ENCODE peak calls at places on chromosomes 16 and 17, in nine cellular contexts. One of them, this sample, is unnamed. For H3K27me3 and H3K4me1, the result is how much of the 10 kb centered on the place peaks cover.

GRCh38 chr16:8953064-8953463 is 10.6 kb downstream of the USP7 start:
- DNase-seq in uterus: no peak
- DNase-seq in hepatocyte: no peak
- DNase-seq in Karpas-422: no peak
- DNase-seq in aorta: no peak
- DNase-seq in CD8-positive, alpha-beta memory T cell: no peak
- DNase-seq in mesendoderm: no peak
- DNase-seq in cardiac muscle cell: no peak
- DNase-seq in endothelial cell of umbilical vein: no peak
- DNase-seq in this sample: no peak

GRCh38 chr16:23874613-23875294 is 39.0 kb downstream of the PRKCB start:
- DNase-seq in Karpas-422: no peak
- DNase-seq in mesendoderm: no peak
- DNase-seq in CD8-positive, alpha-beta memory T cell: no peak
- DNase-seq in uterus: no peak
- DNase-seq in aorta: no peak
- DNase-seq in hepatocyte: no peak
- DNase-seq in cardiac muscle cell: peak
- DNase-seq in endothelial cell of umbilical vein: no peak
- DNase-seq in this sample: no peak

GRCh38 chr16:87246269-87247065 is 70.7 kb downstream of the C16orf95 start:
- DNase-seq in aorta: no peak
- DNase-seq in cardiac muscle cell: no peak
- DNase-seq in Karpas-422: no peak
- DNase-seq in hepatocyte: no peak
- DNase-seq in endothelial cell of umbilical vein: no peak
- DNase-seq in CD8-positive, alpha-beta memory T cell: no peak
- DNase-seq in mesendoderm: no peak
- DNase-seq in uterus: no peak
- DNase-seq in this sample: no peak

GRCh38 chr16:4529085-4530060 is 9.2 kb downstream of the CDIP1 start:
- DNase-seq in cardiac muscle cell: peak
- DNase-seq in hepatocyte: peak
- DNase-seq in CD8-positive, alpha-beta memory T cell: no peak
- DNase-seq in uterus: no peak
- DNase-seq in endothelial cell of umbilical vein: peak
- DNase-seq in aorta: no peak
- DNase-seq in mesendoderm: peak
- DNase-seq in Karpas-422: no peak
- DNase-seq in this sample: peak

GRCh38 chr16:69411064-69411985 is 13.1 kb upstream of the CYB5B start:
- DNase-seq in aorta: no peak
- DNase-seq in cardiac muscle cell: no peak
- DNase-seq in Karpas-422: no peak
- DNase-seq in endothelial cell of umbilical vein: no peak
- DNase-seq in mesendoderm: no peak
- DNase-seq in hepatocyte: no peak
- DNase-seq in uterus: no peak
- DNase-seq in CD8-positive, alpha-beta memory T cell: no peak
- DNase-seq in this sample: no peak

GRCh38 chr17:35460354-35460851 is 11.8 kb upstream of the SLFN13 start:
- DNase-seq in CD8-positive, alpha-beta memory T cell: peak
- DNase-seq in uterus: peak
- DNase-seq in mesendoderm: peak
- DNase-seq in endothelial cell of umbilical vein: no peak
- DNase-seq in hepatocyte: peak
- DNase-seq in cardiac muscle cell: no peak
- DNase-seq in aorta: peak
- DNase-seq in Karpas-422: peak
- DNase-seq in this sample: peak

GRCh38 chr17:79811036-79811887 is 14.4 kb upstream of the CBX8 start:
- DNase-seq in aorta: no peak
- DNase-seq in hepatocyte: peak
- DNase-seq in cardiac muscle cell: no peak
- DNase-seq in CD8-positive, alpha-beta memory T cell: no peak
- DNase-seq in endothelial cell of umbilical vein: peak
- DNase-seq in Karpas-422: peak
- DNase-seq in uterus: no peak
- DNase-seq in mesendoderm: no peak
- DNase-seq in this sample: peak

GRCh38 chr17:81251091-81251942 is 12.2 kb downstream of the NDUFAF8 start:
- DNase-seq in endothelial cell of umbilical vein: no peak
- DNase-seq in CD8-positive, alpha-beta memory T cell: no peak
- DNase-seq in hepatocyte: no peak
- DNase-seq in Karpas-422: peak
- DNase-seq in aorta: no peak
- DNase-seq in cardiac muscle cell: no peak
- DNase-seq in uterus: no peak
- DNase-seq in mesendoderm: no peak
- DNase-seq in this sample: no peak

GRCh38 chr16:26614102-26614864 is 452.4 kb upstream of the C16orf82 start:
- DNase-seq in hepatocyte: no peak
- DNase-seq in mesendoderm: peak
- DNase-seq in endothelial cell of umbilical vein: no peak
- DNase-seq in aorta: no peak
- DNase-seq in CD8-positive, alpha-beta memory T cell: no peak
- DNase-seq in uterus: no peak
- DNase-seq in Karpas-422: no peak
- DNase-seq in cardiac muscle cell: no peak
- DNase-seq in this sample: no peak

GRCh38 chr17:45857977-45858708 is 13.5 kb downstream of the SPPL2C start:
- DNase-seq in Karpas-422: no peak
- DNase-seq in uterus: no peak
- DNase-seq in cardiac muscle cell: peak
- DNase-seq in aorta: no peak
- DNase-seq in CD8-positive, alpha-beta memory T cell: no peak
- DNase-seq in hepatocyte: peak
- DNase-seq in mesendoderm: peak
- DNase-seq in endothelial cell of umbilical vein: peak
- DNase-seq in this sample: no peak

DNA sequence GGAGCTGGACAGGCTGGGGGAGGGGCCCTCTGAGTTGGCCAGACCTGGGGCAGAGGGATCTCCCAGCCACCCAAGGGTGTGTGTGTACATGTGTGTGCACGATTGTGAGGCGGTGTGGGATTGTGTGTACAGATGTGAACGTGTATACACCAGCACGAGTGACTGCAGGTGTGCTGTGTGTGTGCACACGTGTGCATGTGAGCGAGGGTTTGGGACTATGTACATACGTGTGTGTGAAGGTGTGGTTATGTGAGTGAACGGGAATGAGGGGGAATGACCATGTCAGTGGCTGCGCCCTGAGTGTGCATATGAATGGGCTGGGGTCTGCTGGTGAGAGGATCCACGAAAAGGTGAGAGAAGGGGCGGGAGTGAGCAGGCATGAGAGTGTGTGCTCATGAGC is 22.4 kb upstream of the TAC4 start:
- DNase-seq in mesendoderm: no peak
- DNase-seq in aorta: no peak
- DNase-seq in hepatocyte: no peak
- DNase-seq in uterus: no peak
- DNase-seq in CD8-positive, alpha-beta memory T cell: no peak
- DNase-seq in endothelial cell of umbilical vein: no peak
- DNase-seq in Karpas-422: no peak
- DNase-seq in cardiac muscle cell: no peak
- DNase-seq in this sample: no peak
- H3K27me3 ChIP-seq in mesendoderm: under half
- H3K27me3 ChIP-seq in aorta: under half
- H3K27me3 ChIP-seq in hepatocyte: under half
- H3K27me3 ChIP-seq in uterus: under half
- H3K27me3 ChIP-seq in CD8-positive, alpha-beta memory T cell: under half
- H3K27me3 ChIP-seq in endothelial cell of umbilical vein: under half
- H3K27me3 ChIP-seq in Karpas-422: under half
- H3K27me3 ChIP-seq in cardiac muscle cell: under half
- H3K27me3 ChIP-seq in this sample: under half

GRCh38 chr17:78412403-78412802 is 34.0 kb downstream of the PGS1 start:
- DNase-seq in Karpas-422: no peak
- DNase-seq in endothelial cell of umbilical vein: no peak
- DNase-seq in cardiac muscle cell: peak
- DNase-seq in uterus: no peak
- DNase-seq in aorta: no peak
- DNase-seq in CD8-positive, alpha-beta memory T cell: no peak
- DNase-seq in mesendoderm: no peak
- DNase-seq in hepatocyte: no peak
- DNase-seq in this sample: no peak
- H3K27ac ChIP-seq in Karpas-422: no peak
- H3K27ac ChIP-seq in endothelial cell of umbilical vein: no peak
- H3K27ac ChIP-seq in cardiac muscle cell: peak
- H3K27ac ChIP-seq in uterus: no peak
- H3K27ac ChIP-seq in aorta: no peak
- H3K27ac ChIP-seq in CD8-positive, alpha-beta memory T cell: no peak
- H3K27ac ChIP-seq in mesendoderm: no peak
- H3K27ac ChIP-seq in hepatocyte: peak
- H3K27ac ChIP-seq in this sample: no peak

DNA sequence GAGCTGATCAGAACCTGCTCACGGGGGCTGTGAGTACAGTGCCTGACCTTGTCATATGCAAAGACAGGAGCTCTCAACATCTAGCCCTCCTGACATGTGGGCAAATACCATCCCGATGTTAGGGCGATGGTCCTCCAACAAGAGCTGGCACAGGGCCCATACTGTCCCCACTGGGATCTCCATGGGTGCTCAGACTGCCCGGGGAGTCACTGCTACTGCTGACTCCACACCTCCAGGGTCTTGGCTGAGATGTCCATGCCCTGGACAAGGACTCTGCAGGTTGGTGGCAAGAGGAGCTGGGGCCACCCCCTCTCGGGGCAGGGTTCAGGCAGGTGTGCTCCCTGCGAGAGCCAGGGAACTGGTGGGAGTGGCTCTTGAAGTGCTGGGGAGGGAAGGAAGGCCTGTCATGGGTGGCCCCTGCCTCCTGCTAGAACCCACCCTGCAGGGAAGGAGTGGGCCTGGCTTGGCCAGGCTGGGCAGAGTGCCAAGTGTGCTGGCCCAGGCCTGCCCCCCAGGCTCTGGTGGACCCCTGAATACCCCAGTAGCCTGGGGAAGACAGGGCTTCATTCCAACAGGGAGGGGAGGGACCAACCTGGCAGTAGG is 6.4 kb downstream of the CASKIN2 start:
- DNase-seq in CD8-positive, alpha-beta memory T cell: no peak
- DNase-seq in cardiac muscle cell: no peak
- DNase-seq in aorta: no peak
- DNase-seq in Karpas-422: no peak
- DNase-seq in hepatocyte: no peak
- DNase-seq in mesendoderm: no peak
- DNase-seq in endothelial cell of umbilical vein: no peak
- DNase-seq in uterus: no peak
- DNase-seq in this sample: no peak
- H3K4me1 ChIP-seq in CD8-positive, alpha-beta memory T cell: under half
- H3K4me1 ChIP-seq in cardiac muscle cell: under half
- H3K4me1 ChIP-seq in aorta: under half
- H3K4me1 ChIP-seq in Karpas-422: under half
- H3K4me1 ChIP-seq in hepatocyte: under half
- H3K4me1 ChIP-seq in mesendoderm: under half
- H3K4me1 ChIP-seq in endothelial cell of umbilical vein: under half
- H3K4me1 ChIP-seq in uterus: under half
- H3K4me1 ChIP-seq in this sample: under half

DNA sequence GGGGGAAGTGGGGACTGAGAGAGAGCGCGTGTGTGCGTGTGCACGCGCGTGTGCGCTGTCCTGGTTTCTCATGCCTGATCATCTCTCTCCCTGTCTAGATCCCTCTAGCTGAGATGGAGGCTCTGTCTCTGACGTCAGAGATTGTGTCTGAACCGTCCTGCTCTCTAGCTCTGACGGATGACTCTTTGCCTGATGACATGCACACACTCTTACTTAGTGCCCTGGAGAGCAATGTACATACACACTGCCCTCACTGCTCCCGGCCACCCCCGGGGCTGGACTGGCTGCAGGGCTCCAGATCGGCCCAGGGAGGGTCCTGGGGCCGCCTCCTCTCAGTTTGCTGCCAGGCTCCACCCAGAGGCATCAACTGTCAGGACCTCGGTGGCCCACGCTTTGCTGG is 13.1 kb upstream of the ABCC3 start:
- DNase-seq in uterus: no peak
- DNase-seq in cardiac muscle cell: peak
- DNase-seq in endothelial cell of umbilical vein: no peak
- DNase-seq in CD8-positive, alpha-beta memory T cell: no peak
- DNase-seq in mesendoderm: no peak
- DNase-seq in hepatocyte: no peak
- DNase-seq in Karpas-422: no peak
- DNase-seq in aorta: no peak
- DNase-seq in this sample: no peak
- H3K27me3 ChIP-seq in uterus: under half
- H3K27me3 ChIP-seq in cardiac muscle cell: under half
- H3K27me3 ChIP-seq in endothelial cell of umbilical vein: under half
- H3K27me3 ChIP-seq in CD8-positive, alpha-beta memory T cell: under half
- H3K27me3 ChIP-seq in mesendoderm: under half
- H3K27me3 ChIP-seq in hepatocyte: under half
- H3K27me3 ChIP-seq in Karpas-422: under half
- H3K27me3 ChIP-seq in aorta: under half
- H3K27me3 ChIP-seq in this sample: under half

GRCh38 chr17:10162034-10162433 is 36.4 kb downstream of the GAS7 start:
- DNase-seq in CD8-positive, alpha-beta memory T cell: no peak
- DNase-seq in mesendoderm: no peak
- DNase-seq in aorta: no peak
- DNase-seq in cardiac muscle cell: peak
- DNase-seq in Karpas-422: peak
- DNase-seq in endothelial cell of umbilical vein: no peak
- DNase-seq in uterus: no peak
- DNase-seq in hepatocyte: no peak
- DNase-seq in this sample: no peak
- H3K27ac ChIP-seq in CD8-positive, alpha-beta memory T cell: no peak
- H3K27ac ChIP-seq in mesendoderm: no peak
- H3K27ac ChIP-seq in aorta: no peak
- H3K27ac ChIP-seq in cardiac muscle cell: no peak
- H3K27ac ChIP-seq in Karpas-422: no peak
- H3K27ac ChIP-seq in endothelial cell of umbilical vein: no peak
- H3K27ac ChIP-seq in uterus: peak
- H3K27ac ChIP-seq in hepatocyte: no peak
- H3K27ac ChIP-seq in this sample: no peak

GRCh38 chr17:44113382-44113781 is 10.1 kb downstream of the HDAC5 start:
- DNase-seq in uterus: no peak
- DNase-seq in hepatocyte: no peak
- DNase-seq in CD8-positive, alpha-beta memory T cell: no peak
- DNase-seq in aorta: no peak
- DNase-seq in cardiac muscle cell: no peak
- DNase-seq in mesendoderm: no peak
- DNase-seq in endothelial cell of umbilical vein: no peak
- DNase-seq in Karpas-422: no peak
- DNase-seq in this sample: no peak
- H3K4me1 ChIP-seq in uterus: under half
- H3K4me1 ChIP-seq in hepatocyte: under half
- H3K4me1 ChIP-seq in CD8-positive, alpha-beta memory T cell: under half
- H3K4me1 ChIP-seq in aorta: under half
- H3K4me1 ChIP-seq in cardiac muscle cell: half or more
- H3K4me1 ChIP-seq in mesendoderm: under half
- H3K4me1 ChIP-seq in endothelial cell of umbilical vein: under half
- H3K4me1 ChIP-seq in Karpas-422: under half
- H3K4me1 ChIP-seq in this sample: half or more

This sample was measured in body of pancreas.